ENCODE peak calls at places on chromosomes 3 and 15, in ten cellular contexts. One of them, this sample, is unnamed.

GRCh38 chr3:72890166-72890925 is 2.5 kb downstream of the GXYLT2 start:
- DNase-seq in SHP77: no peak
- DNase-seq in hepatic stellate cell: no peak
- DNase-seq in progenitor cell of endocrine pancreas: no peak
- DNase-seq in iris pigment epithelial cell: no peak
- DNase-seq in activated gamma-delta T cell treated with anti-CD3 and anti-CD28 coated beads, Interleukin-2, amount 50 U/mL, for 16 hours: no peak
- DNase-seq in foreskin fibroblast: peak
- DNase-seq in kidney tubule cell: no peak
- DNase-seq in natural killer cell: no peak
- DNase-seq in stomach: no peak
- DNase-seq in this sample: no peak

GRCh38 chr3:160661660-160662059 is 15.3 kb upstream of the ARL14 start:
- DNase-seq in SHP77: no peak
- DNase-seq in hepatic stellate cell: no peak
- DNase-seq in progenitor cell of endocrine pancreas: no peak
- DNase-seq in iris pigment epithelial cell: no peak
- DNase-seq in activated gamma-delta T cell treated with anti-CD3 and anti-CD28 coated beads, Interleukin-2, amount 50 U/mL, for 16 hours: no peak
- DNase-seq in foreskin fibroblast: peak
- DNase-seq in kidney tubule cell: no peak
- DNase-seq in natural killer cell: no peak
- DNase-seq in stomach: no peak
- DNase-seq in this sample: no peak

GRCh38 chr3:165382672-165383071 is 186.5 kb upstream of the SLITRK3 start:
- DNase-seq in SHP77: no peak
- DNase-seq in hepatic stellate cell: no peak
- DNase-seq in progenitor cell of endocrine pancreas: no peak
- DNase-seq in iris pigment epithelial cell: no peak
- DNase-seq in activated gamma-delta T cell treated with anti-CD3 and anti-CD28 coated beads, Interleukin-2, amount 50 U/mL, for 16 hours: no peak
- DNase-seq in foreskin fibroblast: no peak
- DNase-seq in kidney tubule cell: no peak
- DNase-seq in natural killer cell: no peak
- DNase-seq in stomach: no peak
- DNase-seq in this sample: no peak

GRCh38 chr3:109224333-109224732 is 87.8 kb downstream of the C3orf85 start:
- DNase-seq in SHP77: peak
- DNase-seq in hepatic stellate cell: no peak
- DNase-seq in progenitor cell of endocrine pancreas: no peak
- DNase-seq in iris pigment epithelial cell: peak
- DNase-seq in activated gamma-delta T cell treated with anti-CD3 and anti-CD28 coated beads, Interleukin-2, amount 50 U/mL, for 16 hours: no peak
- DNase-seq in foreskin fibroblast: no peak
- DNase-seq in kidney tubule cell: peak
- DNase-seq in natural killer cell: no peak
- DNase-seq in stomach: peak
- DNase-seq in this sample: no peak

GRCh38 chr15:97672586-97672985 is 287.9 kb upstream of the ARRDC4 start:
- DNase-seq in SHP77: no peak
- DNase-seq in hepatic stellate cell: no peak
- DNase-seq in progenitor cell of endocrine pancreas: no peak
- DNase-seq in iris pigment epithelial cell: no peak
- DNase-seq in activated gamma-delta T cell treated with anti-CD3 and anti-CD28 coated beads, Interleukin-2, amount 50 U/mL, for 16 hours: no peak
- DNase-seq in foreskin fibroblast: no peak
- DNase-seq in kidney tubule cell: no peak
- DNase-seq in natural killer cell: no peak
- DNase-seq in stomach: no peak
- DNase-seq in this sample: no peak

GRCh38 chr3:109973733-109974132 is 636.4 kb upstream of the DPPA4 start:
- DNase-seq in SHP77: no peak
- DNase-seq in hepatic stellate cell: no peak
- DNase-seq in progenitor cell of endocrine pancreas: no peak
- DNase-seq in iris pigment epithelial cell: peak
- DNase-seq in activated gamma-delta T cell treated with anti-CD3 and anti-CD28 coated beads, Interleukin-2, amount 50 U/mL, for 16 hours: no peak
- DNase-seq in foreskin fibroblast: peak
- DNase-seq in kidney tubule cell: no peak
- DNase-seq in natural killer cell: no peak
- DNase-seq in stomach: no peak
- DNase-seq in this sample: no peak

GRCh38 chr3:20890124-20890523 is 704.1 kb upstream of the SGO1 start:
- DNase-seq in SHP77: no peak
- DNase-seq in hepatic stellate cell: no peak
- DNase-seq in progenitor cell of endocrine pancreas: no peak
- DNase-seq in iris pigment epithelial cell: no peak
- DNase-seq in activated gamma-delta T cell treated with anti-CD3 and anti-CD28 coated beads, Interleukin-2, amount 50 U/mL, for 16 hours: no peak
- DNase-seq in foreskin fibroblast: no peak
- DNase-seq in kidney tubule cell: no peak
- DNase-seq in natural killer cell: no peak
- DNase-seq in stomach: no peak
- DNase-seq in this sample: no peak

GRCh38 chr15:78084359-78084750 is 6.8 kb upstream of the TBC1D2B start:
- DNase-seq in SHP77: no peak
- DNase-seq in hepatic stellate cell: no peak
- DNase-seq in progenitor cell of endocrine pancreas: no peak
- DNase-seq in iris pigment epithelial cell: no peak
- DNase-seq in activated gamma-delta T cell treated with anti-CD3 and anti-CD28 coated beads, Interleukin-2, amount 50 U/mL, for 16 hours: no peak
- DNase-seq in foreskin fibroblast: no peak
- DNase-seq in kidney tubule cell: no peak
- DNase-seq in natural killer cell: no peak
- DNase-seq in stomach: no peak
- DNase-seq in this sample: no peak

GRCh38 chr3:118960876-118961275 is 73.8 kb downstream of the IGSF11 start:
- DNase-seq in SHP77: no peak
- DNase-seq in hepatic stellate cell: no peak
- DNase-seq in progenitor cell of endocrine pancreas: no peak
- DNase-seq in iris pigment epithelial cell: no peak
- DNase-seq in activated gamma-delta T cell treated with anti-CD3 and anti-CD28 coated beads, Interleukin-2, amount 50 U/mL, for 16 hours: no peak
- DNase-seq in foreskin fibroblast: peak
- DNase-seq in kidney tubule cell: peak
- DNase-seq in natural killer cell: no peak
- DNase-seq in stomach: no peak
- DNase-seq in this sample: no peak

GRCh38 chr3:14520967-14521366 is 19.2 kb downstream of the GRIP2 start:
- DNase-seq in SHP77: no peak
- DNase-seq in hepatic stellate cell: no peak
- DNase-seq in progenitor cell of endocrine pancreas: no peak
- DNase-seq in iris pigment epithelial cell: no peak
- DNase-seq in activated gamma-delta T cell treated with anti-CD3 and anti-CD28 coated beads, Interleukin-2, amount 50 U/mL, for 16 hours: no peak
- DNase-seq in foreskin fibroblast: no peak
- DNase-seq in kidney tubule cell: no peak
- DNase-seq in natural killer cell: no peak
- DNase-seq in stomach: no peak
- DNase-seq in this sample: no peak

GRCh38 chr3:36591959-36592358 is 172.4 kb downstream of the DCLK3 start:
- DNase-seq in SHP77: no peak
- DNase-seq in hepatic stellate cell: no peak
- DNase-seq in progenitor cell of endocrine pancreas: no peak
- DNase-seq in iris pigment epithelial cell: peak
- DNase-seq in activated gamma-delta T cell treated with anti-CD3 and anti-CD28 coated beads, Interleukin-2, amount 50 U/mL, for 16 hours: no peak
- DNase-seq in foreskin fibroblast: peak
- DNase-seq in kidney tubule cell: peak
- DNase-seq in natural killer cell: no peak
- DNase-seq in stomach: no peak
- DNase-seq in this sample: no peak

GRCh38 chr15:86165263-86166204 is 85.9 kb downstream of the AGBL1 start:
- DNase-seq in SHP77: no peak
- DNase-seq in hepatic stellate cell: no peak
- DNase-seq in progenitor cell of endocrine pancreas: no peak
- DNase-seq in iris pigment epithelial cell: no peak
- DNase-seq in activated gamma-delta T cell treated with anti-CD3 and anti-CD28 coated beads, Interleukin-2, amount 50 U/mL, for 16 hours: no peak
- DNase-seq in foreskin fibroblast: no peak
- DNase-seq in kidney tubule cell: no peak
- DNase-seq in natural killer cell: no peak
- DNase-seq in stomach: no peak
- DNase-seq in this sample: no peak

GRCh38 chr3:64224826-64225606 is at the start of gene PRICKLE2:
- DNase-seq in SHP77: peak
- DNase-seq in hepatic stellate cell: peak
- DNase-seq in progenitor cell of endocrine pancreas: peak
- DNase-seq in iris pigment epithelial cell: peak
- DNase-seq in activated gamma-delta T cell treated with anti-CD3 and anti-CD28 coated beads, Interleukin-2, amount 50 U/mL, for 16 hours: no peak
- DNase-seq in foreskin fibroblast: peak
- DNase-seq in kidney tubule cell: peak
- DNase-seq in natural killer cell: no peak
- DNase-seq in stomach: peak
- DNase-seq in this sample: no peak

GRCh38 chr3:178085817-178086123 is 450.5 kb upstream of the KCNMB2 start:
- DNase-seq in SHP77: no peak
- DNase-seq in hepatic stellate cell: no peak
- DNase-seq in progenitor cell of endocrine pancreas: no peak
- DNase-seq in iris pigment epithelial cell: no peak
- DNase-seq in activated gamma-delta T cell treated with anti-CD3 and anti-CD28 coated beads, Interleukin-2, amount 50 U/mL, for 16 hours: no peak
- DNase-seq in foreskin fibroblast: no peak
- DNase-seq in kidney tubule cell: no peak
- DNase-seq in natural killer cell: no peak
- DNase-seq in stomach: no peak
- DNase-seq in this sample: no peak